ENCODE peak calls at places on chromosomes 11 and 22, in five cellular contexts. S is SW480; K is AG20443; O is effector memory CD8-positive, alpha-beta T cell; Z is NAMALWA. G is an unnamed sample.

GRCh38 chr11:115391598-115391997 is 112.6 kb downstream of the CADM1 start:
- DNase-seq in S (no peak), K (no peak), O (no peak), Z (no peak), G (no peak)

GRCh38 chr11:122271167-122271566 is 155.2 kb upstream of the BLID start:
- DNase-seq in Z (no peak), S (peak), O (no peak), K (no peak), G (no peak)

GRCh38 chr11:46281374-46281831 is 3.9 kb downstream of the CREB3L1 start:
- DNase-seq in K (no peak), O (no peak), Z (peak), S (no peak), G (no peak)

GRCh38 chr22:43155789-43156188 is 4.4 kb downstream of the TSPO start:
- DNase-seq in S (no peak), K (no peak), Z (no peak), O (no peak), G (no peak)

GRCh38 chr11:35675901-35676610 is 13.5 kb downstream of the TRIM44 start:
- DNase-seq in K (no peak), S (no peak), Z (no peak), O (no peak), G (peak)

GRCh38 chr11:125428486-125429173 is 67.4 kb downstream of the FEZ1 start:
- DNase-seq in O (no peak), Z (peak), S (no peak), K (no peak), G (no peak)

GRCh38 chr22:30424471-30425326 is 869 bp upstream of the MTFP1 start:
- DNase-seq in S (peak), O (no peak), K (no peak), Z (peak), G (peak)

GRCh38 chr22:40638261-40638660 is 1.7 kb upstream of the MRTFA start:
- DNase-seq in K (no peak), O (no peak), S (no peak), Z (no peak), G (no peak)

GRCh38 chr11:12139144-12139881 is 28.9 kb downstream of the MICAL2 start:
- DNase-seq in K (no peak), O (no peak), Z (no peak), S (no peak), G (no peak)

GRCh38 chr11:65417702-65418430 is 4.7 kb upstream of the NEAT1 start:
- DNase-seq in S (peak), Z (peak), O (peak), K (peak), G (peak)

GRCh38 chr22:23098230-23098705 is 27.9 kb downstream of the GNAZ start:
- DNase-seq in O (no peak), Z (no peak), K (no peak), S (no peak), G (no peak)

GRCh38 chr11:123624974-123625373 is 29.4 kb downstream of the SCN3B start:
- DNase-seq in S (no peak), O (no peak), Z (no peak), K (peak), G (no peak)

GRCh38 chr11:68392822-68393221 is 67.7 kb upstream of the PPP6R3 start:
- DNase-seq in S (no peak), O (no peak), K (no peak), Z (no peak), G (no peak)